ENCODE peak calls at places on chromosomes 2 and 18, in five cellular contexts. O is HCEC 1CT, S is PC-9, M is cardiac muscle cell, F is SIG-M5. X is an unnamed sample.

GRCh38 chr2:10385933-10386773 is 62.0 kb downstream of the ODC1 start:
- DNase-seq in O (peak; percentile 71), S (no peak), M (no peak), F (no peak), X (no peak)

GRCh38 chr2:240935101-240935876 is 29.2 kb downstream of the CROCC2 start:
- DNase-seq in O (no peak), S (no peak), M (no peak), F (no peak), X (no peak)

GRCh38 chr2:45176399-45176798 is 167.1 kb upstream of the SIX2 start:
- DNase-seq in O (no peak), S (peak; percentile 83), M (no peak), F (no peak), X (no peak)

GRCh38 chr2:220935789-220936321 is 636.2 kb downstream of the EPHA4 start:
- DNase-seq in O (no peak), S (no peak), M (no peak), F (no peak), X (no peak)

GRCh38 chr2:213150315-213150951 is 979 bp downstream of the IKZF2 start:
- DNase-seq in O (peak; percentile 36), S (peak; percentile 90), M (peak; percentile 17), F (no peak), X (no peak)

GRCh38 chr2:106759962-106760361 is 126.0 kb downstream of the ST6GAL2 start:
- DNase-seq in O (no peak), S (no peak), M (no peak), F (no peak), X (no peak)

GRCh38 chr2:85601771-85602475 is 575 bp downstream of the TMEM150A start:
- DNase-seq in O (peak; percentile 30), S (no peak), M (no peak), F (no peak), X (no peak)

GRCh38 chr18:12373032-12373770 is 3.8 kb downstream of the AFG3L2 start:
- DNase-seq in O (no peak), S (no peak), M (peak; percentile 36), F (no peak), X (no peak)

GRCh38 chr2:164691346-164691887 is 70.1 kb upstream of the GRB14 start:
- DNase-seq in O (no peak), S (no peak), M (no peak), F (no peak), X (no peak)

GRCh38 chr18:11570770-11571169 is 38.6 kb upstream of the SLC35G4 start:
- DNase-seq in O (peak; percentile 25), S (no peak), M (no peak), F (no peak), X (no peak)

GRCh38 chr18:60654298-60654697 is 281.7 kb upstream of the MC4R start:
- DNase-seq in O (no peak), S (no peak), M (no peak), F (no peak), X (no peak)

GRCh38 chr2:160062283-160063005 is at the start of gene PLA2R1:
- DNase-seq in O (peak; percentile 42), S (no peak), M (peak; percentile 58), F (no peak), X (peak; percentile 54)

GRCh38 chr2:86062043-86062442 is 43.6 kb downstream of the POLR1A start:
- DNase-seq in O (peak; percentile 63), S (peak; percentile 91), M (no peak), F (no peak), X (no peak)

GRCh38 chr2:71852141-71852711 is 295.4 kb downstream of the CYP26B1 start:
- DNase-seq in O (no peak), S (no peak), M (no peak), F (no peak), X (no peak)

GRCh38 chr2:170492010-170492409 is 223.1 kb upstream of the SP5 start:
- DNase-seq in O (no peak), S (no peak), M (no peak), F (no peak), X (no peak)

GRCh38 chr2:236866542-236867340 is 218.9 kb upstream of the COPS8 start:
- DNase-seq in O (no peak), S (no peak), M (no peak), F (peak; percentile 11), X (no peak)

GRCh38 chr18:77422974-77423373 is 173.3 kb downstream of the GALR1 start:
- DNase-seq in O (no peak), S (no peak), M (no peak), F (no peak), X (no peak)

GRCh38 chr18:54023471-54023870 is 201.0 kb downstream of the MBD2 start:
- DNase-seq in O (peak; percentile 80), S (no peak), M (no peak), F (no peak), X (no peak)

GRCh38 chr18:79706006-79706405 is 26.4 kb downstream of the CTDP1 start:
- DNase-seq in O (no peak), S (no peak), M (no peak), F (no peak), X (no peak)

GRCh38 chr18:57930476-57930875 is 113.5 kb upstream of the NEDD4L start:
- DNase-seq in O (peak; percentile 49), S (no peak), M (no peak), F (no peak), X (no peak)

GRCh38 chr2:230582851-230583283 is 129.8 kb upstream of the CAB39 start:
- DNase-seq in O (peak; percentile 47), S (no peak), M (no peak), F (no peak), X (no peak)

GRCh38 chr2:191593622-191594416 is 84.1 kb upstream of the NABP1 start:
- DNase-seq in O (peak; percentile 46), S (peak; percentile 87), M (no peak), F (no peak), X (no peak)

GRCh38 chr2:201139836-201140599 is 24.1 kb downstream of the CFLAR start:
- DNase-seq in O (no peak), S (no peak), M (no peak), F (no peak), X (peak; percentile 62)

GRCh38 chr18:65659312-65659711 is 91.5 kb upstream of the CDH7 start:
- DNase-seq in O (no peak), S (peak; percentile 51), M (no peak), F (no peak), X (no peak)

GRCh38 chr18:48826806-48827205 is 124.0 kb downstream of the SMAD7 start:
- DNase-seq in O (no peak), S (no peak), M (no peak), F (no peak), X (peak; percentile 20)

GRCh38 chr2:26735096-26735495 is 29.0 kb upstream of the SLC35F6 start:
- DNase-seq in O (peak; percentile 95), S (peak; percentile 61), M (no peak), F (no peak), X (no peak)

GRCh38 chr18:22694954-22695353 is 238.2 kb upstream of the RBBP8 start:
- DNase-seq in O (peak; percentile 99), S (peak; percentile 74), M (no peak), F (no peak), X (no peak)

GRCh38 chr2:189253841-189254240 is 74.3 kb upstream of the COL5A2 start:
- DNase-seq in O (peak; percentile 71), S (no peak), M (no peak), F (no peak), X (no peak)

GRCh38 chr18:12882416-12882815 is 1.6 kb downstream of the PTPN2 start:
- DNase-seq in O (no peak), S (no peak), M (no peak), F (no peak), X (no peak)

GRCh38 chr2:67213270-67213670 is 183.9 kb upstream of the ETAA1 start:
- DNase-seq in O (no peak), S (no peak), M (no peak), F (no peak), X (no peak)

GRCh38 chr18:68713791-68714190 is 1.1 kb downstream of the TMX3 start:
- DNase-seq in O (peak; percentile 48), S (peak; percentile 48), M (no peak), F (no peak), X (no peak)